ENCODE peak calls at places on chromosomes 7 and 10, in ten cellular contexts. H is A172; F is SJSA1; N is stimulated activated CD4-positive, alpha-beta T cell treated with anti-CD3 and anti-CD28 coated beads, Interleukin-2, amount 100 ng/mL, for 48 hours; A is mesendoderm; P is Right ventricle myocardium superior; S is NB4; T is epithelial cell of prostate; Q is ovary; U is activated CD4-positive, alpha-beta T cell treated with anti-CD3 and anti-CD28 coated beads, Interleukin-2, amount 10 ng/mL, durations not matched to agents 7 days and 5 days. V is an unnamed sample.

GRCh38 chr10:3471497-3471896 is 298.9 kb upstream of the PITRM1 start:
- DNase-seq in H (no peak), F (no peak), N (no peak), A (no peak), P (no peak), S (no peak), T (no peak), Q (no peak), U (no peak), V (no peak)

GRCh38 chr7:159060440-159060839 is 84.2 kb downstream of the VIPR2 start:
- DNase-seq in H (no peak), F (no peak), N (no peak), A (no peak), P (no peak), S (no peak), T (no peak), Q (no peak), U (no peak), V (peak; percentile 37)

GRCh38 chr7:114279901-114280300 is 134.7 kb upstream of the FOXP2 start:
- DNase-seq in H (no peak), F (no peak), N (no peak), A (no peak), P (no peak), S (no peak), T (no peak), Q (no peak), U (no peak), V (no peak)

GRCh38 chr7:16780586-16780985 is 24.2 kb downstream of the AGR2 start:
- DNase-seq in H (no peak), F (no peak), N (no peak), A (no peak), P (no peak), S (no peak), T (no peak), Q (no peak), U (no peak), V (no peak)

GRCh38 chr7:157427811-157428553 is 91.2 kb downstream of the DNAJB6 start:
- DNase-seq in H (no peak), F (no peak), N (no peak), A (no peak), P (peak; percentile 33), S (no peak), T (no peak), Q (no peak), U (no peak), V (no peak)

GRCh38 chr7:157394246-157395191 is 57.7 kb downstream of the DNAJB6 start:
- DNase-seq in H (no peak), F (no peak), N (no peak), A (no peak), P (no peak), S (no peak), T (no peak), Q (no peak), U (no peak), V (no peak)

GRCh38 chr7:114548081-114548480 is 133.5 kb downstream of the FOXP2 start:
- DNase-seq in H (no peak), F (no peak), N (no peak), A (no peak), P (no peak), S (no peak), T (no peak), Q (no peak), U (no peak), V (no peak)

GRCh38 chr7:66841898-66842297 is 79.1 kb upstream of the TMEM248 start:
- DNase-seq in H (no peak), F (no peak), N (no peak), A (no peak), P (no peak), S (no peak), T (no peak), Q (no peak), U (no peak), V (no peak)

GRCh38 chr7:36668750-36669149 is 55.5 kb downstream of the AOAH start:
- DNase-seq in H (no peak), F (no peak), N (no peak), A (no peak), P (no peak), S (no peak), T (no peak), Q (no peak), U (no peak), V (no peak)

GRCh38 chr7:234041-234711 is 41.8 kb downstream of the FAM20C start:
- DNase-seq in H (no peak), F (no peak), N (no peak), A (no peak), P (peak; percentile 82), S (no peak), T (no peak), Q (no peak), U (no peak), V (no peak)

GRCh38 chr7:34077168-34077567 is 171.8 kb downstream of the BMPER start:
- DNase-seq in H (no peak), F (no peak), N (no peak), A (no peak), P (no peak), S (no peak), T (no peak), Q (no peak), U (no peak), V (no peak)

GRCh38 chr10:125089486-125089885 is 70.9 kb downstream of the CTBP2 start:
- DNase-seq in H (no peak), F (no peak), N (no peak), A (no peak), P (no peak), S (no peak), T (no peak), Q (no peak), U (no peak), V (no peak)

GRCh38 chr7:131556055-131556911 is at the start of gene PODXL:
- DNase-seq in H (no peak), F (peak; percentile 59), N (peak; percentile 33), A (peak; percentile 83), P (peak; percentile 89), S (peak; percentile 89), T (no peak), Q (peak; percentile 65), U (peak; percentile 67), V (peak; percentile 73)

GRCh38 chr7:33909755-33910154 is 4.4 kb downstream of the BMPER start:
- DNase-seq in H (no peak), F (no peak), N (no peak), A (no peak), P (no peak), S (no peak), T (no peak), Q (no peak), U (no peak), V (no peak)